ENCODE peak calls at places on chromosomes 5 and 9, in four cellular contexts. K is stomach, U is A549, T is tibial nerve. F is an unnamed sample.

GRCh38 chr5:155087036-155087435 is 73.5 kb downstream of the KIF4B start:
- DNase-seq in K (no peak), U (no peak), T (no peak), F (no peak)

GRCh38 chr5:14036514-14036913 is 92.0 kb upstream of the DNAH5 start:
- DNase-seq in K (no peak), U (peak; percentile 86), T (no peak), F (no peak)

GRCh38 chr9:129270903-129271431 is 92.9 kb upstream of the IER5L start:
- DNase-seq in K (no peak), U (no peak), T (no peak), F (no peak)

GRCh38 chr5:68339921-68340321 is 124.4 kb downstream of the PIK3R1 start:
- DNase-seq in K (no peak), U (no peak), T (no peak), F (no peak)

GRCh38 chr9:115038138-115038537 is 79.8 kb downstream of the TNC start:
- DNase-seq in K (no peak), U (no peak), T (no peak), F (no peak)

GRCh38 chr9:117187498-117187897 is 227.4 kb downstream of the ASTN2 start:
- DNase-seq in K (no peak), U (no peak), T (no peak), F (no peak)

GRCh38 chr5:42015681-42016080 is 90.6 kb downstream of the FBXO4 start:
- DNase-seq in K (no peak), U (no peak), T (no peak), F (no peak)

GRCh38 chr5:104573979-104574709 is 1011.6 kb upstream of the NUDT12 start:
- DNase-seq in K (no peak), U (no peak), T (no peak), F (no peak)

GRCh38 chr5:178314066-178314660 is 81.6 kb upstream of the PHYKPL start:
- DNase-seq in K (no peak), U (no peak), T (no peak), F (no peak)

GRCh38 chr9:109244179-109245132 is 76.4 kb downstream of the EPB41L4B start:
- DNase-seq in K (peak; percentile 79), U (peak; percentile 72), T (peak; percentile 83), F (peak; percentile 74)

GRCh38 chr5:102561894-102562760 is 63.3 kb upstream of the SLCO6A1 start:
- DNase-seq in K (no peak), U (peak; percentile 39), T (no peak), F (no peak)

GRCh38 chr5:138469540-138470321 is 4.5 kb downstream of the EGR1 start:
- DNase-seq in K (peak; percentile 55), U (peak; percentile 94), T (no peak), F (no peak)

GRCh38 chr9:69427286-69427685 is 102.3 kb downstream of the ENTREP1 start:
- DNase-seq in K (no peak), U (no peak), T (no peak), F (no peak)

GRCh38 chr5:179234563-179235135 is 110.6 kb downstream of the ADAMTS2 start:
- DNase-seq in K (no peak), U (no peak), T (no peak), F (no peak)

GRCh38 chr9:129403743-129404620 is 216.9 kb downstream of the C9orf50 start:
- DNase-seq in K (no peak), U (no peak), T (no peak), F (no peak)

GRCh38 chr5:180670586-180671359 is 21.4 kb upstream of the FLT4 start:
- DNase-seq in K (peak; percentile 62), U (peak; percentile 69), T (peak; percentile 50), F (no peak)

GRCh38 chr9:95336281-95336680 is 18.8 kb upstream of the FANCC start:
- DNase-seq in K (no peak), U (peak; percentile 49), T (no peak), F (no peak)

GRCh38 chr5:36180556-36181350 is 28.8 kb downstream of the SKP2 start:
- DNase-seq in K (no peak), U (no peak), T (no peak), F (no peak)

GRCh38 chr9:72749276-72749675 is 203.6 kb downstream of the ALDH1A1 start:
- DNase-seq in K (no peak), U (no peak), T (no peak), F (no peak)

GRCh38 chr5:14414615-14415515 is 166.7 kb upstream of the OTULINL start:
- DNase-seq in K (no peak), U (no peak), T (no peak), F (no peak)

GRCh38 chr5:74394924-74395880 is 245.3 kb downstream of the ENC1 start:
- DNase-seq in K (no peak), U (no peak), T (no peak), F (no peak)

GRCh38 chr5:108900668-108901067 is 153.0 kb downstream of the FER start:
- DNase-seq in K (no peak), U (no peak), T (no peak), F (no peak)

GRCh38 chr5:91848453-91848852 is 465.3 kb upstream of the ARRDC3 start:
- DNase-seq in K (no peak), U (peak; percentile 79), T (no peak), F (no peak)

GRCh38 chr5:91851670-91852069 is 468.6 kb upstream of the ARRDC3 start:
- DNase-seq in K (no peak), U (no peak), T (no peak), F (no peak)

GRCh38 chr5:91849069-91849468 is 466.0 kb upstream of the ARRDC3 start:
- DNase-seq in K (no peak), U (no peak), T (no peak), F (no peak)

DNA sequence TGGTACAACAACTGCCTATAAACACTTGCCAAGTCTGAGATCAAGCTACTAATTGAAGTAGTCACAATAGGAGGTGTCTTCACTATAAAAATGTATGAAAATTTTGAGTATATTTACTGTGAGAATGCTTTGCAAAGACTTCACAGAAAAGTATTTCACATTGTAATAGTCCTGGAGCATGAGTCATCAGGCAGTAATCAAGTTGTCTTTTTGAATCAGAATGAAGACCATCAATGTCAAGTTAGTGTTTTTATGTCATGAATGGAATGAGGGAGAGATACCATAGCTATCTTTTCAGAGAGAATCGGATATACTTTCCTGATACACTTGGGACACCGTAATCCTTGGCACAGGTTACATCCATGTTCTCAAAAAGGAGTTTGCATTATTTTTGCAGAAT is 466.9 kb upstream of the ARRDC3 start:
- DNase-seq in K (no peak), U (no peak), T (no peak), F (no peak)
- TF ChIP-seq EP300 in K (no peak), U (no peak), T (no peak), F (no peak)

GRCh38 chr9:127388037-127388855 is 8.7 kb upstream of the SLC2A8 start:
- DNase-seq in K (no peak), U (peak; percentile 82), T (peak; percentile 75), F (no peak)
- TF ChIP-seq EP300 in K (no peak), U (peak; percentile 68), T (peak; percentile 18), F (no peak)

GRCh38 chr5:76692274-76692540 is 23.7 kb upstream of the F2R start:
- DNase-seq in K (no peak), U (no peak), T (no peak), F (no peak)
- TF ChIP-seq EP300 in K (no peak), U (no peak), T (no peak), F (no peak)

DNA sequence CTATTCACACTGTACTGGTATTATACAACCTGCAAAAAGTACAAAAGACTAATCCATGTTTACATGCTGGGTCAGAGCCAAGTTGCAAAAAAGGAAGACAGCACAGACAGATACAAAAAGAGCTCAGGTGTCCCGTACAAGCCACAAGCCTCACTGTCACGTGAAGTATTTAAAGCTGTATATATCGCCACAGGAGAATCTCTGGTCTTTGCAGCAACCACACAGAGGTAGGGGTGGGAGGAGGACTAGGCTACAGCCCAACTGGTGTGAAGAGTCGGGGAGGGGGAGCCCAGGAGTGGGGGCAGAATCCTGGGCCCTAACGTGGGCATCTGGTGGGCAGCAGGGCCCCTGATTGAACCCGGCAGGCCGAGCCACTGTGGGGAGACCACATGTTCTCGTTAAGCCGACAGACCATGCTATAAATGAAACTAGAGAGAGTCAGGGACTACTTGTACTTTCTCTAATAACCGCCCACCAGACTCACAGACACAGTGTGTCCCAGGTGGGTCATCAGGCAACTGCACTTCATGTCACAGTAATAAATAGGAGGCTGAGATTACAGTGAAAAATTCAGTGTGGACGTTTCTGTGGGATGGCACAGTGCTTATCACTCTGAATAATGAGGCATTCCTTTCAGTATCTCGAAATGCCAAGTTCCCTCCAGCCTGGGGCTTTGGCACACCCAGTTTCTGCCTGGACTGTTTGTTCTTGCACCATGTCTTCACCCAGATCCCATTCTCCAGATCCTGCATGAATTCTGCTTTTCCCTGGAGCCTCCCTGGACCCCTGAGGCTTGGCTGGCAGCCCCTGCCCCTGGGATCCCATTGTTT is 79.3 kb upstream of the SH3PXD2B start:
- DNase-seq in K (no peak), U (no peak), T (no peak), F (no peak)
- TF ChIP-seq EP300 in K (peak; percentile 39), U (no peak), T (no peak), F (no peak)

DNA sequence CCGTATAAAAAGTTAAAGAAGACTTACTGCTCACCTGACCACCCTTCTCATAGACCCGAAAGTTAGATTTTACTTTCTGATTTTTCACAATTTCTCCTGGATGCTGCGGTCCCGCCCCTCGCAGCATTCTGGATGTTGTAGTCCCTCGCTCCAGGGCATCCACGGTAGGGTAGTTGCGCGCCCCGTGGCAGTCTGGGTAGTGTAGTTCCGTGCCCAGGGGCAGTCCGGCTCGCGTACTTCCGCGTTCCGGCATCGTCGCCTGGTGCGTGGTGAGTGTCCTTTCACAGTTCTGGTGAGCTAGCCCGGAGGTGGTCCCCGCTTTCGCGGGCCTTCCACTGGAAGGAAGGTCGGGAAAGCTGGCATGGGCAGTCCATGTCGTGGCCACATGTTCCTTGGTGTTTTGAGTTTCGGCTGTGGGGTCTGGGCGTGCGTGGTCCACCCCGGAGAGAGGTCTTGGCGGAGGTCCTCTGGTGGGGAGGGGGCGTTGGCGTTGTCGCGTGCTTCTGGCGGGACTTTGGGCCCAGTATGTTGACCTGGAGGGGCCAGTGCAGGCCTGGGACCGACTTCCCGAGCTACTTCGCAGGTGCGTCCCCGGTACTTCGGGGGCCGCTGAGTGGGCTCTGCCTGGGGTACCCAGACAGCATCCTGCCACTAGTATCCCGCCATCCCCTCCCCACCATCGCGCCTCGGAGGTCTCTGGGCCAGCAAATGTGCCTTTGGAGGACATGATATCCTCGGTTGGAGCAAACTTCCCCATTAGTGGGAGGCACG is at the start of gene ZNF169:
- DNase-seq in K (peak; percentile 93), U (peak; percentile 87), T (peak; percentile 87), F (peak; percentile 89)
- TF ChIP-seq EP300 in K (no peak), U (no peak), T (no peak), F (no peak)

GRCh38 chr9:105676351-105676923 is 14.2 kb downstream of the TAL2 start:
- DNase-seq in K (no peak), U (no peak), T (no peak), F (no peak)
- TF ChIP-seq EP300 in K (no peak), U (no peak), T (no peak), F (no peak)

F was measured in ovary.